ENCODE peak calls at places on chromosomes 6 and 20, in ten cellular contexts. V, E, U, I, Z, Q, P, B, X and K are unnamed samples.
A peak's percentile ranks its signal among the peaks of the same experiment; 100 is the strongest.

GRCh38 chr6:84027340-84028183 is 6.0 kb upstream of the MRAP2 start:
- DNase-seq in V (no peak), E (peak; percentile 66), U (peak; percentile 57), I (no peak), Z (peak; percentile 67), Q (no peak), P (peak; percentile 56), B (peak; percentile 87), X (no peak), K (no peak)

GRCh38 chr20:38345643-38346042 is 639 bp upstream of the LBP start:
- DNase-seq in V (no peak), E (no peak), U (no peak), I (no peak), Z (no peak), Q (no peak), P (no peak), B (no peak), X (no peak), K (no peak)

GRCh38 chr6:151630991-151631655 is 137.3 kb downstream of the CCDC170 start:
- DNase-seq in V (no peak), E (no peak), U (no peak), I (no peak), Z (no peak), Q (no peak), P (no peak), B (no peak), X (no peak), K (no peak)

GRCh38 chr6:32906539-32906938 is 34.3 kb downstream of the HLA-DMB start:
- DNase-seq in V (no peak), E (no peak), U (peak; percentile 19), I (no peak), Z (no peak), Q (no peak), P (peak; percentile 17), B (peak; percentile 60), X (no peak), K (no peak)

GRCh38 chr6:141688916-141689315 is 443.8 kb upstream of the GJE1 start:
- DNase-seq in V (no peak), E (no peak), U (no peak), I (no peak), Z (no peak), Q (no peak), P (no peak), B (no peak), X (no peak), K (no peak)

GRCh38 chr20:9035129-9035528 is 33.8 kb upstream of the PLCB4 start:
- DNase-seq in V (peak; percentile 72), E (no peak), U (peak; percentile 81), I (no peak), Z (no peak), Q (no peak), P (peak; percentile 92), B (peak; percentile 25), X (no peak), K (no peak)

GRCh38 chr20:63152322-63153253 is 63.3 kb downstream of the YTHDF1 start:
- DNase-seq in V (no peak), E (no peak), U (no peak), I (peak; percentile 28), Z (no peak), Q (no peak), P (no peak), B (no peak), X (peak; percentile 65), K (peak; percentile 85)

GRCh38 chr20:35368616-35369423 is 43.0 kb downstream of the UQCC1 start:
- DNase-seq in V (no peak), E (no peak), U (no peak), I (no peak), Z (no peak), Q (no peak), P (peak; percentile 32), B (no peak), X (no peak), K (no peak)

GRCh38 chr6:156890627-156891300 is 113.6 kb downstream of the ARID1B start:
- DNase-seq in V (no peak), E (no peak), U (peak; percentile 26), I (no peak), Z (no peak), Q (no peak), P (no peak), B (no peak), X (no peak), K (no peak)

GRCh38 chr20:38342196-38342595 is 4.1 kb upstream of the LBP start:
- DNase-seq in V (no peak), E (no peak), U (no peak), I (no peak), Z (no peak), Q (no peak), P (no peak), B (no peak), X (no peak), K (no peak)

GRCh38 chr20:64057628-64058498 is 5.1 kb upstream of the TCEA2 start:
- DNase-seq in V (no peak), E (peak; percentile 72), U (no peak), I (peak; percentile 84), Z (peak; percentile 81), Q (peak; percentile 91), P (peak; percentile 35), B (no peak), X (peak; percentile 95), K (no peak)

GRCh38 chr6:54491431-54491830 is 183.2 kb downstream of the TINAG start:
- DNase-seq in V (no peak), E (no peak), U (no peak), I (no peak), Z (no peak), Q (no peak), P (no peak), B (peak; percentile 94), X (no peak), K (no peak)

GRCh38 chr6:46215777-46216176 is 45.0 kb upstream of the ENPP5 start:
- DNase-seq in V (no peak), E (no peak), U (no peak), I (no peak), Z (no peak), Q (no peak), P (no peak), B (no peak), X (no peak), K (no peak)

GRCh38 chr20:23889775-23890187 is 10.2 kb upstream of the CST5 start:
- DNase-seq in V (peak; percentile 2), E (peak; percentile 54), U (no peak), I (no peak), Z (peak; percentile 31), Q (peak; percentile 33), P (peak; percentile 15), B (peak; percentile 36), X (no peak), K (no peak)

GRCh38 chr6:72689107-72689954 is 67.5 kb downstream of the KCNQ5 start:
- DNase-seq in V (no peak), E (no peak), U (no peak), I (no peak), Z (no peak), Q (no peak), P (no peak), B (no peak), X (no peak), K (no peak)

GRCh38 chr6:44725070-44725469 is 337.6 kb downstream of the CDC5L start:
- DNase-seq in V (no peak), E (no peak), U (no peak), I (no peak), Z (no peak), Q (no peak), P (peak; percentile 30), B (no peak), X (no peak), K (no peak)
- TF ChIP-seq CTCF in V (no peak), E (no peak), U (no peak), I (no peak), Z (no peak), Q (no peak), P (no peak), B (no peak), X (no peak), K (no peak)

DNA sequence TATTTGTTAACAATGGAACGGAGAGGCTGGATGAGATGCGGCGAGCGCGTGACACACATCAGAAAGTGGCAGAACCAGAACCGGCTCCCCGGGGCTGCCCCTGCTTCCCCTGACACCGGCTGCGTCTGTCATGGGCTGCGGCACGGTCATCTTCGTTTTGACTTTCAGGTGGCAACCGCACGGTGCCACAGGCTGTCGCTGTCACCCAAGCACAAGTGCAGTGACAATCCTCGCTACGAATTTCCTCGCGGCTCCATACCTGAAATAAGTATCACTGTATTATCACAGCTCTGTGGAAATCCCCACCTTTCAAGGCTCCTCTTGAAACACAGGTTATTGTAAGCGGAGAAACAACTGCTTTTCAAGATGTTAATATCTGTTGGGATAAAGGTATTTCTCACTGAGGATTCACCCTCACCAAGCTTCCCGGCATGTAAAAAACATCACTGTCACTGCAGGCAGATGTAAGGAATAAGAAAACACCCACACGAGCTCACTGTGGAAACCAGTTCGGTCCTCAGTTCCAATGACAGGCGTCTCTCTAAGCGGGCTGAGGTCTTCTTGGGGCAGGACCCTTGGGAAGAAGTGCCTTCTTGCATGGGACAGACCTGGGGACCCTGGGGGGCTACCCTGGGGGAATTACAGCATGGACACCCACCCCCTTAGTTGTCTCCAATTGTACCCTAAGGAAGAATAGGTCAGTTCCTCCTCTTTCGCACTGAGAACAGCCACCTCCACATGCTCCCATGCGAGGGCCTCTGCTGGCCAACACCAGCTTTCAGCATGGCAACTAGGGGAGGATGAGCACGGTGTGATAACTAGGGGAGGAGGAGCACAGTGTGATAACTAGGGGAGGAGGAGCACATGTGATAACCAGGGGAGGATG is 86.3 kb downstream of the DACT2 start:
- DNase-seq in V (no peak), E (no peak), U (no peak), I (no peak), Z (no peak), Q (no peak), P (no peak), B (no peak), X (no peak), K (no peak)
- TF ChIP-seq CTCF in V (no peak), E (no peak), U (no peak), I (no peak), Z (no peak), Q (no peak), P (no peak), B (peak; percentile 23), X (no peak), K (peak; percentile 45)

DNA sequence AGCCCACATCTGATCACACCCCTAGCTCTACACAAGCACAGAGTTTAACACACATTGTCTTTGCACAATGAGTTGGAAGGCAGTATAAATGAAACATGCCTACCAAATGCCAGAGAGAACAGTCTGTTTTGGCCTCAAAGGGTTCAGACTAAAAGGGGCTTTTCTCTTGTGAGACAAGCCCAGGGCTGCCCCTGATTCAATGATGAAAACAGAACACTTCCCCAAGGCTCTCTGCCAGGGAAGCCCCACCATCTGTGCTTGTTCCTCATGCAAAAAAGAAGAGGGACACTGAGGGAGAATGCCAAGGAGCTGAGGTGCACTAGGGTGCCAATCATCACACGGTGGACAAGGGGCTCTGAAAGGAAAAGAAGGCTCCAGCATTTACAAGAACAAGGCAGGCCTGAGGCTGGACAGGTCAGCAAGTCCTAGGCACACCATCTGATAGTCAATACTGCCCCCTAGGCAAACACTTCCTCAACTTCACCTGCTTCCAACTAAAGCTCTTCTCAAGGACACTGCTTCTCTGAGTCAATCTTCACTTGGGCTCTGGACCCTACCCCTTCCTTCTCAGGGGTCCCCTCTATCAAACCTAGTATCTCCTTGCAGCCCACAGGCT is 37.5 kb upstream of the SLC4A11 start:
- DNase-seq in V (no peak), E (peak; percentile 24), U (no peak), I (no peak), Z (no peak), Q (peak; percentile 56), P (no peak), B (no peak), X (no peak), K (no peak)
- TF ChIP-seq CTCF in V (peak; percentile 11), E (no peak), U (no peak), I (peak; percentile 6), Z (no peak), Q (peak; percentile 61), P (peak; percentile 27), B (peak; percentile 47), X (no peak), K (peak; percentile 53)

GRCh38 chr20:19193349-19193748 is 19.1 kb upstream of the SLC24A3 start:
- DNase-seq in V (no peak), E (no peak), U (no peak), I (no peak), Z (no peak), Q (no peak), P (no peak), B (no peak), X (no peak), K (no peak)
- TF ChIP-seq CTCF in V (no peak), E (no peak), U (no peak), I (no peak), Z (no peak), Q (no peak), P (no peak), B (no peak), X (no peak), K (no peak)